ENCODE peak calls at places on chromosomes 6 and 20, in seven cellular contexts. One of them, this sample, is unnamed.

GRCh38 chr6:129345890-129346289 is 364.1 kb downstream of the ARHGAP18 start:
- DNase-seq in RWPE1: peak; percentile 12
- DNase-seq in endodermal cell: no peak
- DNase-seq in nucleus accumbens: no peak
- DNase-seq in NCI-H1436: no peak
- DNase-seq in activated T-helper 1 cell treated with Interleukin-2 at 50 U/mL for 16 hours: no peak
- DNase-seq in fibroblast of pulmonary artery: peak; percentile 73
- DNase-seq in this sample: peak; percentile 87

GRCh38 chr20:58216334-58216733 is 12.1 kb downstream of the ANKRD60 start:
- DNase-seq in nucleus accumbens: no peak
- DNase-seq in NCI-H1436: no peak
- DNase-seq in endodermal cell: no peak
- DNase-seq in RWPE1: no peak
- DNase-seq in activated T-helper 1 cell treated with Interleukin-2 at 50 U/mL for 16 hours: no peak
- DNase-seq in fibroblast of pulmonary artery: no peak
- DNase-seq in this sample: no peak

GRCh38 chr20:15146948-15147347 is 809.5 kb upstream of the FLRT3 start:
- DNase-seq in fibroblast of pulmonary artery: no peak
- DNase-seq in NCI-H1436: no peak
- DNase-seq in endodermal cell: no peak
- DNase-seq in RWPE1: no peak
- DNase-seq in nucleus accumbens: no peak
- DNase-seq in activated T-helper 1 cell treated with Interleukin-2 at 50 U/mL for 16 hours: no peak
- DNase-seq in this sample: no peak

GRCh38 chr20:45890077-45890996 is 671 bp downstream of the NEURL2 start:
- DNase-seq in endodermal cell: peak; percentile 96
- DNase-seq in nucleus accumbens: peak; percentile 52
- DNase-seq in activated T-helper 1 cell treated with Interleukin-2 at 50 U/mL for 16 hours: peak; percentile 23
- DNase-seq in NCI-H1436: no peak
- DNase-seq in RWPE1: peak; percentile 59
- DNase-seq in fibroblast of pulmonary artery: peak; percentile 86
- DNase-seq in this sample: peak; percentile 85

GRCh38 chr6:110509617-110510231 is 33.3 kb upstream of the SLC22A16 start:
- DNase-seq in activated T-helper 1 cell treated with Interleukin-2 at 50 U/mL for 16 hours: no peak
- DNase-seq in nucleus accumbens: no peak
- DNase-seq in endodermal cell: no peak
- DNase-seq in fibroblast of pulmonary artery: peak; percentile 76
- DNase-seq in RWPE1: peak; percentile 59
- DNase-seq in NCI-H1436: no peak
- DNase-seq in this sample: peak; percentile 82

GRCh38 chr6:114342826-114343781 is at the start of gene HS3ST5:
- DNase-seq in NCI-H1436: peak; percentile 61
- DNase-seq in activated T-helper 1 cell treated with Interleukin-2 at 50 U/mL for 16 hours: no peak
- DNase-seq in endodermal cell: peak; percentile 95
- DNase-seq in nucleus accumbens: peak; percentile 75
- DNase-seq in RWPE1: peak; percentile 16
- DNase-seq in fibroblast of pulmonary artery: peak; percentile 8
- DNase-seq in this sample: peak; percentile 12

GRCh38 chr20:63367446-63368055 is 6.4 kb upstream of the CHRNA4 start:
- DNase-seq in NCI-H1436: no peak
- DNase-seq in nucleus accumbens: no peak
- DNase-seq in activated T-helper 1 cell treated with Interleukin-2 at 50 U/mL for 16 hours: no peak
- DNase-seq in endodermal cell: no peak
- DNase-seq in RWPE1: no peak
- DNase-seq in fibroblast of pulmonary artery: no peak
- DNase-seq in this sample: no peak

GRCh38 chr6:45434401-45434741 is 56.6 kb upstream of the SUPT3H start:
- DNase-seq in activated T-helper 1 cell treated with Interleukin-2 at 50 U/mL for 16 hours: no peak
- DNase-seq in RWPE1: no peak
- DNase-seq in fibroblast of pulmonary artery: no peak
- DNase-seq in NCI-H1436: no peak
- DNase-seq in endodermal cell: no peak
- DNase-seq in nucleus accumbens: no peak
- DNase-seq in this sample: no peak

GRCh38 chr6:93210908-93211307 is 208.5 kb downstream of the EPHA7 start:
- DNase-seq in fibroblast of pulmonary artery: no peak
- DNase-seq in endodermal cell: no peak
- DNase-seq in RWPE1: no peak
- DNase-seq in activated T-helper 1 cell treated with Interleukin-2 at 50 U/mL for 16 hours: no peak
- DNase-seq in NCI-H1436: no peak
- DNase-seq in nucleus accumbens: no peak
- DNase-seq in this sample: no peak

GRCh38 chr6:46848684-46849360 is 55.6 kb downstream of the MEP1A start:
- DNase-seq in NCI-H1436: peak; percentile 65
- DNase-seq in endodermal cell: peak; percentile 97
- DNase-seq in activated T-helper 1 cell treated with Interleukin-2 at 50 U/mL for 16 hours: peak; percentile 20
- DNase-seq in fibroblast of pulmonary artery: peak; percentile 78
- DNase-seq in nucleus accumbens: peak; percentile 65
- DNase-seq in RWPE1: peak; percentile 67
- DNase-seq in this sample: peak; percentile 67

GRCh38 chr20:37522258-37523011 is 1.4 kb downstream of the NNAT start:
- DNase-seq in endodermal cell: peak; percentile 56
- DNase-seq in fibroblast of pulmonary artery: peak; percentile 39
- DNase-seq in NCI-H1436: no peak
- DNase-seq in nucleus accumbens: no peak
- DNase-seq in RWPE1: peak; percentile 83
- DNase-seq in activated T-helper 1 cell treated with Interleukin-2 at 50 U/mL for 16 hours: no peak
- DNase-seq in this sample: peak; percentile 63

GRCh38 chr6:52595796-52596130 is 18.9 kb upstream of the TRAM2 start:
- DNase-seq in endodermal cell: no peak
- DNase-seq in activated T-helper 1 cell treated with Interleukin-2 at 50 U/mL for 16 hours: no peak
- DNase-seq in nucleus accumbens: no peak
- DNase-seq in RWPE1: no peak
- DNase-seq in NCI-H1436: no peak
- DNase-seq in fibroblast of pulmonary artery: no peak
- DNase-seq in this sample: no peak

GRCh38 chr6:25112207-25112874 is 166.8 kb upstream of the CARMIL1 start:
- DNase-seq in endodermal cell: no peak
- DNase-seq in NCI-H1436: no peak
- DNase-seq in activated T-helper 1 cell treated with Interleukin-2 at 50 U/mL for 16 hours: no peak
- DNase-seq in fibroblast of pulmonary artery: no peak
- DNase-seq in nucleus accumbens: no peak
- DNase-seq in RWPE1: peak; percentile 43
- DNase-seq in this sample: no peak

GRCh38 chr6:26543953-26544352 is 5.8 kb downstream of the HMGN4 start:
- DNase-seq in activated T-helper 1 cell treated with Interleukin-2 at 50 U/mL for 16 hours: no peak
- DNase-seq in NCI-H1436: no peak
- DNase-seq in nucleus accumbens: no peak
- DNase-seq in RWPE1: peak; percentile 19
- DNase-seq in endodermal cell: no peak
- DNase-seq in fibroblast of pulmonary artery: peak; percentile 52
- DNase-seq in this sample: peak; percentile 37

GRCh38 chr6:100447900-100448700 is 16.6 kb downstream of the SIM1 start:
- DNase-seq in RWPE1: no peak
- DNase-seq in NCI-H1436: no peak
- DNase-seq in endodermal cell: peak; percentile 63
- DNase-seq in activated T-helper 1 cell treated with Interleukin-2 at 50 U/mL for 16 hours: no peak
- DNase-seq in nucleus accumbens: no peak
- DNase-seq in fibroblast of pulmonary artery: no peak
- DNase-seq in this sample: no peak

GRCh38 chr6:157688960-157689599 is 134.0 kb upstream of the SNX9 start:
- DNase-seq in fibroblast of pulmonary artery: peak; percentile 29
- DNase-seq in endodermal cell: peak; percentile 73
- DNase-seq in RWPE1: no peak
- DNase-seq in nucleus accumbens: no peak
- DNase-seq in activated T-helper 1 cell treated with Interleukin-2 at 50 U/mL for 16 hours: no peak
- DNase-seq in NCI-H1436: no peak
- DNase-seq in this sample: no peak

GRCh38 chr20:32674362-32674789 is 635 bp upstream of the C20orf203 start:
- DNase-seq in nucleus accumbens: no peak
- DNase-seq in endodermal cell: peak; percentile 85
- DNase-seq in NCI-H1436: peak; percentile 37
- DNase-seq in RWPE1: peak; percentile 82
- DNase-seq in activated T-helper 1 cell treated with Interleukin-2 at 50 U/mL for 16 hours: peak; percentile 54
- DNase-seq in fibroblast of pulmonary artery: peak; percentile 68
- DNase-seq in this sample: peak; percentile 35

GRCh38 chr6:42026540-42026939 is 23.8 kb upstream of the TAF8 start:
- DNase-seq in nucleus accumbens: no peak
- DNase-seq in endodermal cell: no peak
- DNase-seq in NCI-H1436: no peak
- DNase-seq in RWPE1: no peak
- DNase-seq in fibroblast of pulmonary artery: no peak
- DNase-seq in activated T-helper 1 cell treated with Interleukin-2 at 50 U/mL for 16 hours: no peak
- DNase-seq in this sample: no peak

GRCh38 chr6:20811112-20811746 is 277.0 kb downstream of the CDKAL1 start:
- DNase-seq in nucleus accumbens: no peak
- DNase-seq in NCI-H1436: peak; percentile 67
- DNase-seq in endodermal cell: peak; percentile 80
- DNase-seq in RWPE1: peak; percentile 90
- DNase-seq in activated T-helper 1 cell treated with Interleukin-2 at 50 U/mL for 16 hours: no peak
- DNase-seq in fibroblast of pulmonary artery: peak; percentile 99
- DNase-seq in this sample: peak; percentile 100

GRCh38 chr6:7691675-7692452 is 34.0 kb upstream of the BMP6 start:
- DNase-seq in RWPE1: peak; percentile 95
- DNase-seq in fibroblast of pulmonary artery: peak; percentile 44
- DNase-seq in NCI-H1436: no peak
- DNase-seq in nucleus accumbens: no peak
- DNase-seq in endodermal cell: peak; percentile 87
- DNase-seq in activated T-helper 1 cell treated with Interleukin-2 at 50 U/mL for 16 hours: no peak
- DNase-seq in this sample: peak; percentile 71

This sample was measured in fibroblast of lung.